ENCODE peak calls at places on chromosomes 5 and 9, in nine cellular contexts. One of them, this sample, is unnamed.

GRCh38 chr9:37575921-37576721 is at the start of gene FBXO10:
- DNase-seq in pulmonary artery endothelial cell: no peak
- DNase-seq in left ventricle myocardium inferior: peak
- DNase-seq in CD4-positive, alpha-beta T cell: peak
- DNase-seq in endothelial cell of umbilical vein: peak
- DNase-seq in activated CD8-positive, alpha-beta memory T cell treated with anti-CD3 and anti-CD28 coated beads for 24 hours: peak
- DNase-seq in neural crest cell: peak
- DNase-seq in left lung: peak
- DNase-seq in activated T-cell treated with anti-CD3 and anti-CD28 coated beads for 1 hour: peak
- DNase-seq in this sample: peak

GRCh38 chr5:127602481-127602880 is 46.4 kb upstream of the CTXN3 start:
- DNase-seq in pulmonary artery endothelial cell: no peak
- DNase-seq in left ventricle myocardium inferior: no peak
- DNase-seq in CD4-positive, alpha-beta T cell: no peak
- DNase-seq in endothelial cell of umbilical vein: no peak
- DNase-seq in activated CD8-positive, alpha-beta memory T cell treated with anti-CD3 and anti-CD28 coated beads for 24 hours: no peak
- DNase-seq in neural crest cell: no peak
- DNase-seq in left lung: no peak
- DNase-seq in activated T-cell treated with anti-CD3 and anti-CD28 coated beads for 1 hour: no peak
- DNase-seq in this sample: no peak

GRCh38 chr5:141934099-141934844 is 10.6 kb downstream of the DELE1 start:
- DNase-seq in pulmonary artery endothelial cell: no peak
- DNase-seq in left ventricle myocardium inferior: peak
- DNase-seq in CD4-positive, alpha-beta T cell: no peak
- DNase-seq in endothelial cell of umbilical vein: no peak
- DNase-seq in activated CD8-positive, alpha-beta memory T cell treated with anti-CD3 and anti-CD28 coated beads for 24 hours: no peak
- DNase-seq in neural crest cell: no peak
- DNase-seq in left lung: no peak
- DNase-seq in activated T-cell treated with anti-CD3 and anti-CD28 coated beads for 1 hour: no peak
- DNase-seq in this sample: no peak

GRCh38 chr9:136746621-136747020 is 1.7 kb downstream of the LCN6 start:
- DNase-seq in pulmonary artery endothelial cell: no peak
- DNase-seq in left ventricle myocardium inferior: no peak
- DNase-seq in CD4-positive, alpha-beta T cell: no peak
- DNase-seq in endothelial cell of umbilical vein: no peak
- DNase-seq in activated CD8-positive, alpha-beta memory T cell treated with anti-CD3 and anti-CD28 coated beads for 24 hours: no peak
- DNase-seq in neural crest cell: no peak
- DNase-seq in left lung: no peak
- DNase-seq in activated T-cell treated with anti-CD3 and anti-CD28 coated beads for 1 hour: no peak
- DNase-seq in this sample: no peak

GRCh38 chr5:73233461-73234151 is 60.6 kb downstream of the TMEM174 start:
- DNase-seq in pulmonary artery endothelial cell: no peak
- DNase-seq in left ventricle myocardium inferior: peak
- DNase-seq in CD4-positive, alpha-beta T cell: no peak
- DNase-seq in endothelial cell of umbilical vein: peak
- DNase-seq in activated CD8-positive, alpha-beta memory T cell treated with anti-CD3 and anti-CD28 coated beads for 24 hours: peak
- DNase-seq in neural crest cell: no peak
- DNase-seq in left lung: no peak
- DNase-seq in activated T-cell treated with anti-CD3 and anti-CD28 coated beads for 1 hour: no peak
- DNase-seq in this sample: no peak

GRCh38 chr9:88535226-88535931 is 401 bp downstream of the NXNL2 start:
- DNase-seq in pulmonary artery endothelial cell: no peak
- DNase-seq in left ventricle myocardium inferior: no peak
- DNase-seq in CD4-positive, alpha-beta T cell: peak
- DNase-seq in endothelial cell of umbilical vein: no peak
- DNase-seq in activated CD8-positive, alpha-beta memory T cell treated with anti-CD3 and anti-CD28 coated beads for 24 hours: no peak
- DNase-seq in neural crest cell: no peak
- DNase-seq in left lung: no peak
- DNase-seq in activated T-cell treated with anti-CD3 and anti-CD28 coated beads for 1 hour: no peak
- DNase-seq in this sample: no peak

GRCh38 chr9:127550751-127551150 is 61.3 kb upstream of the STXBP1 start:
- DNase-seq in pulmonary artery endothelial cell: no peak
- DNase-seq in left ventricle myocardium inferior: no peak
- DNase-seq in CD4-positive, alpha-beta T cell: no peak
- DNase-seq in endothelial cell of umbilical vein: no peak
- DNase-seq in activated CD8-positive, alpha-beta memory T cell treated with anti-CD3 and anti-CD28 coated beads for 24 hours: no peak
- DNase-seq in neural crest cell: no peak
- DNase-seq in left lung: no peak
- DNase-seq in activated T-cell treated with anti-CD3 and anti-CD28 coated beads for 1 hour: no peak
- DNase-seq in this sample: no peak

GRCh38 chr9:16180546-16180945 is 627.7 kb downstream of the CCDC171 start:
- DNase-seq in pulmonary artery endothelial cell: no peak
- DNase-seq in left ventricle myocardium inferior: no peak
- DNase-seq in CD4-positive, alpha-beta T cell: no peak
- DNase-seq in endothelial cell of umbilical vein: no peak
- DNase-seq in activated CD8-positive, alpha-beta memory T cell treated with anti-CD3 and anti-CD28 coated beads for 24 hours: no peak
- DNase-seq in neural crest cell: no peak
- DNase-seq in left lung: no peak
- DNase-seq in activated T-cell treated with anti-CD3 and anti-CD28 coated beads for 1 hour: no peak
- DNase-seq in this sample: no peak

GRCh38 chr5:87029951-87030350 is 237.7 kb upstream of the RASA1 start:
- DNase-seq in pulmonary artery endothelial cell: no peak
- DNase-seq in left ventricle myocardium inferior: no peak
- DNase-seq in CD4-positive, alpha-beta T cell: no peak
- DNase-seq in endothelial cell of umbilical vein: no peak
- DNase-seq in activated CD8-positive, alpha-beta memory T cell treated with anti-CD3 and anti-CD28 coated beads for 24 hours: no peak
- DNase-seq in neural crest cell: no peak
- DNase-seq in left lung: no peak
- DNase-seq in activated T-cell treated with anti-CD3 and anti-CD28 coated beads for 1 hour: no peak
- DNase-seq in this sample: no peak

GRCh38 chr5:77869115-77869798 is 93.1 kb upstream of the TBCA start:
- DNase-seq in pulmonary artery endothelial cell: no peak
- DNase-seq in left ventricle myocardium inferior: no peak
- DNase-seq in CD4-positive, alpha-beta T cell: no peak
- DNase-seq in endothelial cell of umbilical vein: no peak
- DNase-seq in activated CD8-positive, alpha-beta memory T cell treated with anti-CD3 and anti-CD28 coated beads for 24 hours: no peak
- DNase-seq in neural crest cell: no peak
- DNase-seq in left lung: no peak
- DNase-seq in activated T-cell treated with anti-CD3 and anti-CD28 coated beads for 1 hour: no peak
- DNase-seq in this sample: no peak

GRCh38 chr5:153147891-153148623 is 342.4 kb upstream of the GRIA1 start:
- DNase-seq in pulmonary artery endothelial cell: no peak
- DNase-seq in left ventricle myocardium inferior: no peak
- DNase-seq in CD4-positive, alpha-beta T cell: no peak
- DNase-seq in endothelial cell of umbilical vein: no peak
- DNase-seq in activated CD8-positive, alpha-beta memory T cell treated with anti-CD3 and anti-CD28 coated beads for 24 hours: no peak
- DNase-seq in neural crest cell: no peak
- DNase-seq in left lung: no peak
- DNase-seq in activated T-cell treated with anti-CD3 and anti-CD28 coated beads for 1 hour: no peak
- DNase-seq in this sample: no peak

GRCh38 chr5:1570975-1571374 is 47.2 kb upstream of the LPCAT1 start:
- DNase-seq in pulmonary artery endothelial cell: no peak
- DNase-seq in left ventricle myocardium inferior: no peak
- DNase-seq in CD4-positive, alpha-beta T cell: no peak
- DNase-seq in endothelial cell of umbilical vein: no peak
- DNase-seq in activated CD8-positive, alpha-beta memory T cell treated with anti-CD3 and anti-CD28 coated beads for 24 hours: no peak
- DNase-seq in neural crest cell: no peak
- DNase-seq in left lung: no peak
- DNase-seq in activated T-cell treated with anti-CD3 and anti-CD28 coated beads for 1 hour: no peak
- DNase-seq in this sample: no peak

GRCh38 chr9:124635285-124635684 is 128.1 kb upstream of the NR5A1 start:
- DNase-seq in pulmonary artery endothelial cell: no peak
- DNase-seq in left ventricle myocardium inferior: no peak
- DNase-seq in CD4-positive, alpha-beta T cell: no peak
- DNase-seq in endothelial cell of umbilical vein: no peak
- DNase-seq in activated CD8-positive, alpha-beta memory T cell treated with anti-CD3 and anti-CD28 coated beads for 24 hours: no peak
- DNase-seq in neural crest cell: no peak
- DNase-seq in left lung: no peak
- DNase-seq in activated T-cell treated with anti-CD3 and anti-CD28 coated beads for 1 hour: no peak
- DNase-seq in this sample: no peak

GRCh38 chr9:114364123-114364522 is 23.7 kb downstream of the AKNA start:
- DNase-seq in pulmonary artery endothelial cell: no peak
- DNase-seq in left ventricle myocardium inferior: no peak
- DNase-seq in CD4-positive, alpha-beta T cell: no peak
- DNase-seq in endothelial cell of umbilical vein: no peak
- DNase-seq in activated CD8-positive, alpha-beta memory T cell treated with anti-CD3 and anti-CD28 coated beads for 24 hours: no peak
- DNase-seq in neural crest cell: no peak
- DNase-seq in left lung: no peak
- DNase-seq in activated T-cell treated with anti-CD3 and anti-CD28 coated beads for 1 hour: no peak
- DNase-seq in this sample: no peak

GRCh38 chr5:36300181-36300926 is 1.3 kb downstream of the RANBP3L start:
- DNase-seq in pulmonary artery endothelial cell: no peak
- DNase-seq in left ventricle myocardium inferior: no peak
- DNase-seq in CD4-positive, alpha-beta T cell: no peak
- DNase-seq in endothelial cell of umbilical vein: no peak
- DNase-seq in activated CD8-positive, alpha-beta memory T cell treated with anti-CD3 and anti-CD28 coated beads for 24 hours: no peak
- DNase-seq in neural crest cell: no peak
- DNase-seq in left lung: no peak
- DNase-seq in activated T-cell treated with anti-CD3 and anti-CD28 coated beads for 1 hour: no peak
- DNase-seq in this sample: no peak

GRCh38 chr9:14222149-14222835 is 91.6 kb downstream of the NFIB start:
- DNase-seq in pulmonary artery endothelial cell: no peak
- DNase-seq in left ventricle myocardium inferior: no peak
- DNase-seq in CD4-positive, alpha-beta T cell: no peak
- DNase-seq in endothelial cell of umbilical vein: no peak
- DNase-seq in activated CD8-positive, alpha-beta memory T cell treated with anti-CD3 and anti-CD28 coated beads for 24 hours: no peak
- DNase-seq in neural crest cell: no peak
- DNase-seq in left lung: no peak
- DNase-seq in activated T-cell treated with anti-CD3 and anti-CD28 coated beads for 1 hour: no peak
- DNase-seq in this sample: no peak

GRCh38 chr5:33834334-33834733 is 57.5 kb downstream of the ADAMTS12 start:
- DNase-seq in pulmonary artery endothelial cell: no peak
- DNase-seq in left ventricle myocardium inferior: no peak
- DNase-seq in CD4-positive, alpha-beta T cell: no peak
- DNase-seq in endothelial cell of umbilical vein: no peak
- DNase-seq in activated CD8-positive, alpha-beta memory T cell treated with anti-CD3 and anti-CD28 coated beads for 24 hours: no peak
- DNase-seq in neural crest cell: no peak
- DNase-seq in left lung: no peak
- DNase-seq in activated T-cell treated with anti-CD3 and anti-CD28 coated beads for 1 hour: no peak
- DNase-seq in this sample: no peak

GRCh38 chr9:77495834-77496671 is 152.1 kb downstream of the GNA14 start:
- DNase-seq in pulmonary artery endothelial cell: peak
- DNase-seq in left ventricle myocardium inferior: no peak
- DNase-seq in CD4-positive, alpha-beta T cell: no peak
- DNase-seq in endothelial cell of umbilical vein: peak
- DNase-seq in activated CD8-positive, alpha-beta memory T cell treated with anti-CD3 and anti-CD28 coated beads for 24 hours: no peak
- DNase-seq in neural crest cell: no peak
- DNase-seq in left lung: no peak
- DNase-seq in activated T-cell treated with anti-CD3 and anti-CD28 coated beads for 1 hour: no peak
- DNase-seq in this sample: no peak

GRCh38 chr5:159456722-159457462 is 126.6 kb upstream of the IL12B start:
- DNase-seq in pulmonary artery endothelial cell: no peak
- DNase-seq in left ventricle myocardium inferior: no peak
- DNase-seq in CD4-positive, alpha-beta T cell: no peak
- DNase-seq in endothelial cell of umbilical vein: no peak
- DNase-seq in activated CD8-positive, alpha-beta memory T cell treated with anti-CD3 and anti-CD28 coated beads for 24 hours: peak
- DNase-seq in neural crest cell: no peak
- DNase-seq in left lung: no peak
- DNase-seq in activated T-cell treated with anti-CD3 and anti-CD28 coated beads for 1 hour: no peak
- DNase-seq in this sample: peak

This sample was measured in osteocyte.